ENCODE peak calls at places on chromosomes 1 and 21, in five cellular contexts. R is germinal center, W is heart right ventricle, B is hepatocyte, S is left colon. M is an unnamed sample.

GRCh38 chr1:89781494-89782126 is 39.2 kb upstream of the LRRC8D start:
- DNase-seq in R (no peak), W (no peak), B (no peak), S (no peak), M (no peak)

GRCh38 chr1:21623411-21623961 is 45.7 kb downstream of the RAP1GAP start:
- DNase-seq in R (no peak), W (no peak), B (peak; percentile 82), S (peak; percentile 84), M (peak; percentile 87)

GRCh38 chr1:85936470-85936869 is 220.1 kb downstream of the COL24A1 start:
- DNase-seq in R (no peak), W (no peak), B (no peak), S (no peak), M (peak; percentile 14)

GRCh38 chr21:32427958-32428623 is 15.6 kb downstream of the EVA1C start:
- DNase-seq in R (no peak), W (no peak), B (no peak), S (no peak), M (no peak)

GRCh38 chr1:151540021-151540981 is at the start of gene TUFT1:
- DNase-seq in R (peak; percentile 95), W (peak; percentile 89), B (peak; percentile 99), S (peak; percentile 99), M (peak; percentile 94)

GRCh38 chr1:231138221-231138620 is 23.6 kb upstream of the TRIM67 start:
- DNase-seq in R (no peak), W (no peak), B (no peak), S (no peak), M (no peak)

GRCh38 chr1:77590653-77591052 is 91.8 kb downstream of the ZZZ3 start:
- DNase-seq in R (no peak), W (no peak), B (no peak), S (no peak), M (no peak)

GRCh38 chr21:36798461-36798860 is 99.5 kb downstream of the SIM2 start:
- DNase-seq in R (no peak), W (no peak), B (no peak), S (no peak), M (no peak)

GRCh38 chr1:109539676-109540075 is at the start of gene GPR61:
- DNase-seq in R (no peak), W (no peak), B (no peak), S (no peak), M (no peak)

GRCh38 chr1:43373034-43373940 is 5.5 kb upstream of the ELOVL1 start:
- DNase-seq in R (no peak), W (no peak), B (peak; percentile 27), S (no peak), M (peak; percentile 75)

GRCh38 chr1:18302788-18303413 is 177.8 kb upstream of the KLHDC7A start:
- DNase-seq in R (peak; percentile 31), W (no peak), B (no peak), S (peak; percentile 14), M (no peak)

GRCh38 chr1:30887485-30888315 is 20.9 kb downstream of the SDC3 start:
- DNase-seq in R (no peak), W (no peak), B (no peak), S (no peak), M (no peak)

GRCh38 chr1:116516631-116517030 is 54.2 kb downstream of the CD58 start:
- DNase-seq in R (no peak), W (no peak), B (no peak), S (no peak), M (no peak)

GRCh38 chr1:2335721-2336475 is 55.5 kb downstream of the MORN1 start:
- DNase-seq in R (no peak), W (no peak), B (no peak), S (no peak), M (no peak)

GRCh38 chr1:178341218-178341956 is 155.4 kb downstream of the CLEC20A start:
- DNase-seq in R (no peak), W (peak; percentile 76), B (peak; percentile 77), S (peak; percentile 72), M (peak; percentile 73)

GRCh38 chr1:236122176-236122575 is 20.2 kb upstream of the GPR137B start:
- DNase-seq in R (no peak), W (no peak), B (no peak), S (no peak), M (no peak)

GRCh38 chr1:186843931-186844330 is 15.2 kb downstream of the PLA2G4A start:
- DNase-seq in R (no peak), W (no peak), B (no peak), S (no peak), M (no peak)

GRCh38 chr1:162733336-162733590 is 57.2 kb upstream of the HSD17B7 start:
- DNase-seq in R (no peak), W (no peak), B (no peak), S (no peak), M (no peak)

GRCh38 chr1:177270863-177271262 is 100.1 kb downstream of the BRINP2 start:
- DNase-seq in R (no peak), W (no peak), B (no peak), S (no peak), M (no peak)

GRCh38 chr1:174880171-174880570 is 119.6 kb upstream of the CACYBP start:
- DNase-seq in R (no peak), W (no peak), B (no peak), S (no peak), M (no peak)

GRCh38 chr1:33334081-33334552 is 13.2 kb upstream of the A3GALT2 start:
- DNase-seq in R (no peak), W (peak; percentile 56), B (no peak), S (no peak), M (no peak)

GRCh38 chr1:24745711-24746582 is 700 bp downstream of the CLIC4 start:
- DNase-seq in R (peak; percentile 49), W (peak; percentile 58), B (peak; percentile 71), S (peak; percentile 58), M (peak; percentile 54)

GRCh38 chr1:94270801-94271203 is 33.4 kb upstream of the ARHGAP29 start:
- DNase-seq in R (no peak), W (no peak), B (no peak), S (no peak), M (no peak)

GRCh38 chr1:21225065-21225464 is 48.4 kb upstream of the EIF4G3 start:
- DNase-seq in R (no peak), W (no peak), B (no peak), S (no peak), M (no peak)

GRCh38 chr1:52365091-52365745 is 787 bp downstream of the CC2D1B start:
- DNase-seq in R (no peak), W (peak; percentile 57), B (peak; percentile 81), S (peak; percentile 60), M (peak; percentile 27)

GRCh38 chr1:214665606-214666110 is 62.7 kb downstream of the CENPF start:
- DNase-seq in R (no peak), W (no peak), B (no peak), S (no peak), M (no peak)

GRCh38 chr1:53902235-53902920 is 8.4 kb downstream of the DIO1 start:
- DNase-seq in R (no peak), W (no peak), B (no peak), S (no peak), M (no peak)

GRCh38 chr1:157505481-157506272 is 46.6 kb downstream of the FCRL5 start:
- DNase-seq in R (peak; percentile 77), W (peak; percentile 19), B (peak; percentile 89), S (peak; percentile 61), M (peak; percentile 53)

GRCh38 chr1:64004451-64004850 is 199.0 kb upstream of the UBE2U start:
- DNase-seq in R (no peak), W (no peak), B (no peak), S (no peak), M (no peak)

GRCh38 chr1:17292299-17293198 is 15.4 kb upstream of the PADI4 start:
- DNase-seq in R (no peak), W (no peak), B (no peak), S (no peak), M (no peak)

GRCh38 chr1:119471566-119471965 is 35.4 kb upstream of the HSD3B1 start:
- DNase-seq in R (no peak), W (no peak), B (no peak), S (no peak), M (no peak)